ENCODE peak calls at places on chromosomes 12 and 14, in seven cellular contexts. Y is pancreas, D is B cell, K is cardiac fibroblast, X is heart left ventricle, P is GM12865, A is activated B cell treated with CpG ODN at 0.5 μM for 24 hours. Z is an unnamed sample.
A peak's percentile ranks its signal among the peaks of the same experiment; 100 is the strongest.

GRCh38 chr12:103877934-103878510 is 37.0 kb upstream of the NT5DC3 start:
- DNase-seq in K (peak; percentile 78), P (peak; percentile 83), A (no peak), D (peak; percentile 65), X (peak; percentile 45), Y (peak; percentile 61), Z (no peak)

GRCh38 chr14:89342049-89342448 is 75.0 kb downstream of the FOXN3 start:
- DNase-seq in D (no peak), P (no peak), Y (no peak), X (no peak), K (no peak), A (no peak), Z (no peak)

GRCh38 chr14:50452285-50452684 is 55.6 kb upstream of the CDKL1 start:
- DNase-seq in X (no peak), A (no peak), P (no peak), K (peak; percentile 20), D (no peak), Y (no peak), Z (no peak)

GRCh38 chr12:123743002-123743401 is 19.1 kb upstream of the DNAH10 start:
- DNase-seq in X (no peak), Y (no peak), D (peak; percentile 28), K (no peak), P (no peak), A (no peak), Z (no peak)

GRCh38 chr12:125222876-125223275 is 157.6 kb downstream of the AACS start:
- DNase-seq in K (no peak), A (no peak), X (no peak), Y (no peak), D (no peak), P (no peak), Z (no peak)

GRCh38 chr12:76627346-76628135 is 68.0 kb upstream of the OSBPL8 start:
- DNase-seq in P (no peak), Y (no peak), K (peak; percentile 12), A (no peak), D (no peak), X (no peak), Z (no peak)

GRCh38 chr14:105022276-105022670 is 1.4 kb upstream of the CDCA4 start:
- DNase-seq in Y (no peak), P (no peak), K (no peak), A (no peak), X (no peak), D (no peak), Z (no peak)

GRCh38 chr12:113347892-113348291 is 10.5 kb upstream of the PLBD2 start:
- DNase-seq in K (no peak), X (no peak), Y (no peak), D (no peak), P (no peak), A (no peak), Z (no peak)

GRCh38 chr12:63897931-63898330 is 53.4 kb downstream of the SRGAP1 start:
- DNase-seq in A (no peak), P (peak; percentile 9), D (no peak), Y (no peak), X (peak; percentile 49), K (peak; percentile 81), Z (no peak)

GRCh38 chr12:92690601-92691000 is 12.2 kb upstream of the PLEKHG7 start:
- DNase-seq in P (no peak), X (no peak), A (no peak), D (no peak), K (no peak), Y (no peak), Z (no peak)

GRCh38 chr14:71398450-71398849 is 491.2 kb downstream of the PCNX1 start:
- DNase-seq in K (no peak), X (no peak), A (no peak), D (no peak), Y (no peak), P (peak; percentile 40), Z (no peak)

GRCh38 chr12:5967645-5968415 is 22.8 kb upstream of the ANO2 start:
- DNase-seq in K (no peak), X (no peak), D (no peak), Y (no peak), P (no peak), A (no peak), Z (no peak)

GRCh38 chr14:68616255-68616902 is 176.5 kb downstream of the ZFP36L1 start:
- DNase-seq in Y (no peak), D (no peak), K (peak; percentile 40), P (no peak), X (no peak), A (no peak), Z (no peak)

GRCh38 chr12:79071498-79071897 is 206.9 kb downstream of the SYT1 start:
- DNase-seq in X (no peak), Y (no peak), A (no peak), D (no peak), P (no peak), K (no peak), Z (no peak)

GRCh38 chr12:111072299-111072698 is 151.9 kb upstream of the MYL2 start:
- DNase-seq in X (no peak), D (no peak), A (no peak), P (no peak), K (no peak), Y (no peak), Z (no peak)

GRCh38 chr12:49674318-49674985 is 32.8 kb downstream of the FMNL3 start:
- DNase-seq in X (peak; percentile 54), K (peak; percentile 35), A (no peak), P (peak; percentile 32), D (no peak), Y (no peak), Z (no peak)

GRCh38 chr14:88233915-88234314 is 89.2 kb downstream of the KCNK10 start:
- DNase-seq in D (peak; percentile 11), P (peak; percentile 41), K (peak; percentile 5), X (no peak), Y (no peak), A (no peak), Z (no peak)
- TF ChIP-seq CTCF in D (peak; percentile 31), P (peak; percentile 49), K (no peak), X (no peak), Y (no peak), A (no peak), Z (peak; percentile 54)

GRCh38 chr14:54933006-54933405 is 30.4 kb upstream of the GCH1 start:
- DNase-seq in P (no peak), X (no peak), K (no peak), A (no peak), Y (no peak), D (no peak), Z (no peak)
- TF ChIP-seq CTCF in P (no peak), X (no peak), K (no peak), A (no peak), Y (no peak), D (no peak), Z (no peak)

GRCh38 chr12:2180737-2181082 is 127.9 kb downstream of the CACNA1C start:
- DNase-seq in X (no peak), A (no peak), D (no peak), Y (no peak), K (no peak), P (no peak), Z (no peak)

GRCh38 chr12:2187195-2187963 is 134.6 kb downstream of the CACNA1C start:
- DNase-seq in Y (no peak), D (no peak), X (no peak), P (no peak), K (no peak), A (no peak), Z (no peak)

GRCh38 chr12:2185751-2186341 is 133.1 kb downstream of the CACNA1C start:
- DNase-seq in A (no peak), D (no peak), K (no peak), Y (no peak), X (no peak), P (no peak), Z (no peak)

GRCh38 chr12:2179953-2180736 is 127.4 kb downstream of the CACNA1C start:
- DNase-seq in X (peak; percentile 51), D (no peak), A (no peak), K (peak; percentile 96), Y (no peak), P (no peak), Z (no peak)

DNA sequence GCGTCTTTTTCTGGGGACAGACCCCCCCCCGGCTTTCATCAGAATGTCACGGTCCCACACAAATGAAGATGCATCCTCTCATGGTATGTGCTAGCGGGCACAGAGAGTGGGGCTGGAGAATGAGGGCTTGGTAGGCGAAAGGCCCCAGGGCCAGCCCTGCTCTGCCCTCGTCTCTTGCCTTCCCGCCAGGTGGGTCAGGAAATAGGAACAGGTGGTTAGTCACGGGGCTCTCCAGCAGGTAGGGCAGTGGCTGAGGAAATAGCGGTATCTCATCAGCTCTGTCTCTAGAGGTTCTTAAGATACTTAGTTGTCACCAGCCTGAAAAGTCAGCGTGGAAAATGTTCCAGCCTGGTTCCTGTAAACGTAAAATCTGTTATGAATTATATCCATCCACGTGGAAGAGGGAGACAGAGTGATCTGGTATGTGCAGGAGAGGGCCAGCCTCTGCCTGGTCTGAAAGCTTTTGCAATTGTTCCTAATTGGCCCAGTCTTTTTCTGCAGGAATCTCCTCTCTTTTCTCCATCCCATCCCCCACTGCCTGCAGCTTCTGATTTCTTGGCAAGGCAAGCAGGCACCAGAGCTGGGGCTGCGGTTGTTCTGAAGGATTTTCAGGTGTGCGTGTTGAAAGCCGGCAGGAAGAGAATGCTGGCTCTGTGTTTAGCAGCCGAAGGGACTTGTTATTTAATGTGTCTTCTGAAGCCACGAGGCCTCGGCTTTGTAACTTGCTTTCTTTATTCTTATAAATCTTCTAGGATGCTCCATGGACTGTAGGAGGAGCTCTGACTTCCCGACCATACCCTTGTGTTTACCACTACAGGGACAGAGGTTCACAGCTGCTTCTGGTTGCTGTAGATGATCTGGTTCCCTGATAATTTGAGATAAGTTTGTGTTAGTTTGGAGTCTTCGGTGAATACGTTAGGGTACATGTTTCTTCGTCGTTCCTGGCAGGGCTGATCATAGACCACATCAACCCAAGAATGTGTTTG is 131.1 kb downstream of the CACNA1C start:
- DNase-seq in A (no peak), Y (no peak), P (no peak), X (no peak), K (peak; percentile 74), D (no peak), Z (no peak)
- TF ChIP-seq CTCF in A (no peak), Y (no peak), P (no peak), X (no peak), K (peak; percentile 24), D (no peak), Z (no peak)

GRCh38 chr14:85517113-85517688 is 12.7 kb upstream of the FLRT2 start:
- DNase-seq in P (no peak), Y (no peak), X (no peak), K (no peak), D (no peak), A (no peak), Z (no peak)

GRCh38 chr14:85508863-85509262 is 21.1 kb upstream of the FLRT2 start:
- DNase-seq in X (no peak), K (no peak), P (no peak), Y (no peak), D (no peak), A (no peak), Z (no peak)

GRCh38 chr14:85514487-85514886 is 15.5 kb upstream of the FLRT2 start:
- DNase-seq in D (no peak), A (no peak), Y (no peak), K (no peak), X (no peak), P (no peak), Z (no peak)

GRCh38 chr14:85516239-85517112 is 13.5 kb upstream of the FLRT2 start:
- DNase-seq in P (no peak), X (no peak), D (no peak), K (peak; percentile 87), Y (no peak), A (no peak), Z (no peak)

DNA sequence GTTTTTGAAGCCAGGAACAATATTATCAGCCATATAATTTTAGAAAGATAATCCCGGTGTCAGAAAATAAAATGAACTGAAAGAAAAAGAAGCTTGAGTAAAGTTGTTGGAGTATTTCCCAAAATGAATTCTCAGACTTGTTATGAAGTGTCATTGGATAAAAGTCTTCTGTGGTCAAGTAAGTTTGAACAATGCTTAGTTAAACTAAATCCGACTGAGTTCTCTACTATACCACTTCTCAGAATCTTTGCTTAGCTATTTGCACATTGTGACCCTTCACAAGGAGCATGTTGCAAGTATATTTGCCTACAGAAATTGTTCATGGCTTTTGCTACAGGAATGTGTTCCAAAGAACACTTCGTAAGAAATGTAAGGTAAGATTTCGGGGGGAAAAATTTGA is 17.5 kb upstream of the FLRT2 start:
- DNase-seq in K (peak; percentile 16), P (no peak), D (no peak), X (no peak), Y (no peak), A (no peak), Z (no peak)
- TF ChIP-seq CTCF in K (no peak), P (no peak), D (no peak), X (no peak), Y (no peak), A (no peak), Z (no peak)

Z was measured in type B pancreatic cell.